ENCODE peak calls at places on chromosomes 16 and 17, in nine cellular contexts. R is naive thymus-derived CD4-positive, alpha-beta T cell; C is lower lobe of right lung; L is tibial nerve; J is transverse colon; S is A549; K is left lung; M is GM23248; G is esophagus muscularis mucosa. N is an unnamed sample. For H3K4me1, the result is how much of the 10 kb centered on the place peaks cover.

GRCh38 chr17:28946239-28946638 is 5.1 kb downstream of the PHF12 start:
- DNase-seq in R (no peak), C (no peak), L (no peak), J (no peak), S (no peak), K (no peak), M (peak), G (no peak), N (no peak)

GRCh38 chr17:27538156-27538955 is 82.1 kb downstream of the KSR1 start:
- DNase-seq in R (no peak), C (no peak), L (no peak), J (no peak), S (no peak), K (no peak), M (peak), G (no peak), N (no peak)

GRCh38 chr17:20066253-20066652 is 57.1 kb downstream of the SPECC1 start:
- DNase-seq in R (no peak), C (no peak), L (peak), J (no peak), S (peak), K (no peak), M (peak), G (no peak), N (no peak)

GRCh38 chr16:28202147-28202746 is 9.5 kb downstream of the XPO6 start:
- DNase-seq in R (no peak), C (no peak), L (no peak), J (no peak), S (no peak), K (no peak), M (no peak), G (no peak), N (no peak)

GRCh38 chr16:4134434-4134833 is 18.2 kb upstream of the ADCY9 start:
- DNase-seq in R (no peak), C (no peak), L (no peak), J (no peak), S (no peak), K (no peak), M (no peak), G (no peak), N (no peak)

GRCh38 chr17:81342700-81343070 is 47.6 kb upstream of the SLC38A10 start:
- DNase-seq in R (no peak), C (peak), L (no peak), J (no peak), S (no peak), K (peak), M (peak), G (no peak), N (no peak)

GRCh38 chr17:21019976-21020575 is 22.7 kb downstream of the USP22 start:
- DNase-seq in R (no peak), C (no peak), L (no peak), J (peak), S (no peak), K (no peak), M (peak), G (no peak), N (no peak)

GRCh38 chr17:9473716-9474115 is 101.9 kb downstream of the STX8 start:
- DNase-seq in R (no peak), C (no peak), L (no peak), J (no peak), S (no peak), K (no peak), M (peak), G (peak), N (no peak)

GRCh38 chr16:1381655-1382406 is 30.1 kb downstream of the GNPTG start:
- DNase-seq in R (no peak), C (no peak), L (no peak), J (no peak), S (no peak), K (no peak), M (no peak), G (no peak), N (no peak)

GRCh38 chr17:62986549-62986948 is 20.5 kb downstream of the TANC2 start:
- DNase-seq in R (no peak), C (no peak), L (no peak), J (no peak), S (no peak), K (no peak), M (no peak), G (no peak), N (no peak)

GRCh38 chr17:79160980-79161621 is 86.5 kb downstream of the ENGASE start:
- DNase-seq in R (peak), C (no peak), L (no peak), J (no peak), S (no peak), K (no peak), M (no peak), G (no peak), N (no peak)

GRCh38 chr17:42276609-42277341 is 584 bp upstream of the STAT5B start:
- DNase-seq in R (peak), C (peak), L (peak), J (peak), S (peak), K (peak), M (peak), G (no peak), N (no peak)

GRCh38 chr17:74853669-74854068 is 6.0 kb downstream of the GRIN2C start:
- DNase-seq in R (no peak), C (no peak), L (no peak), J (no peak), S (no peak), K (no peak), M (no peak), G (no peak), N (no peak)

GRCh38 chr17:65523411-65523810 is 38.0 kb downstream of the AXIN2 start:
- DNase-seq in R (peak), C (no peak), L (no peak), J (no peak), S (no peak), K (no peak), M (no peak), G (no peak), N (no peak)

GRCh38 chr16:69931631-69932030 is 19.5 kb upstream of the CLEC18A start:
- DNase-seq in R (no peak), C (peak), L (no peak), J (no peak), S (no peak), K (no peak), M (no peak), G (no peak), N (no peak)

GRCh38 chr16:3609895-3610697 is 1.3 kb downstream of the SLX4 start:
- DNase-seq in R (no peak), C (no peak), L (no peak), J (no peak), S (no peak), K (no peak), M (peak), G (no peak), N (no peak)

GRCh38 chr17:21528031-21528684 is 152.0 kb downstream of the KCNJ12 start:
- DNase-seq in R (no peak), C (no peak), L (no peak), J (no peak), S (no peak), K (no peak), M (no peak), G (no peak), N (no peak)

GRCh38 chr16:28930652-28931051 is 1.1 kb upstream of the CD19 start:
- DNase-seq in R (no peak), C (no peak), L (no peak), J (no peak), S (no peak), K (no peak), M (no peak), G (no peak), N (no peak)

GRCh38 chr17:81394831-81395599 is at the start of gene BAHCC1:
- DNase-seq in R (peak), C (peak), L (peak), J (peak), S (peak), K (peak), M (peak), G (peak), N (peak)

GRCh38 chr17:35559495-35559894 is 1.1 kb downstream of the SLFN14 start:
- DNase-seq in R (no peak), C (no peak), L (no peak), J (no peak), S (no peak), K (no peak), M (no peak), G (no peak), N (no peak)

GRCh38 chr16:50408001-50408400 is 39.2 kb upstream of the BRD7 start:
- DNase-seq in R (no peak), C (no peak), L (no peak), J (no peak), S (no peak), K (no peak), M (no peak), G (peak), N (no peak)

GRCh38 chr17:37117743-37118142 is 169.0 kb downstream of the AATF start:
- DNase-seq in R (no peak), C (no peak), L (no peak), J (no peak), S (no peak), K (no peak), M (no peak), G (no peak), N (no peak)

GRCh38 chr17:17682293-17682736 is 1.1 kb downstream of the RAI1 start:
- DNase-seq in R (no peak), C (peak), L (no peak), J (peak), S (peak), K (peak), M (peak), G (no peak), N (peak)

GRCh38 chr17:9937164-9937835 is 32.2 kb upstream of the RCVRN start:
- DNase-seq in R (no peak), C (peak), L (peak), J (peak), S (no peak), K (no peak), M (peak), G (no peak), N (no peak)

GRCh38 chr17:50348522-50349240 is 2.8 kb downstream of the XYLT2 start:
- DNase-seq in R (no peak), C (no peak), L (no peak), J (no peak), S (no peak), K (peak), M (peak), G (no peak), N (peak)

GRCh38 chr16:35573407-35573806 is 2114.0 kb downstream of the TP53TG3F start:
- DNase-seq in R (no peak), C (no peak), L (no peak), J (no peak), S (no peak), K (no peak), M (no peak), G (no peak), N (no peak)

GRCh38 chr16:3855142-3855541 is 25.4 kb downstream of the CREBBP start:
- DNase-seq in R (no peak), C (no peak), L (no peak), J (no peak), S (no peak), K (no peak), M (no peak), G (no peak), N (no peak)

GRCh38 chr17:20226814-20227482 is 217.8 kb downstream of the SPECC1 start:
- DNase-seq in R (peak), C (peak), L (peak), J (peak), S (peak), K (peak), M (peak), G (no peak), N (peak)

GRCh38 chr16:28038401-28038800 is 25.1 kb downstream of the GSG1L start:
- DNase-seq in R (no peak), C (no peak), L (no peak), J (no peak), S (no peak), K (no peak), M (no peak), G (no peak), N (no peak)

GRCh38 chr17:32281011-32281451 is 15.4 kb downstream of the RHBDL3 start:
- DNase-seq in R (no peak), C (peak), L (no peak), J (no peak), S (no peak), K (no peak), M (no peak), G (no peak), N (no peak)

GRCh38 chr17:50661348-50661747 is 26.7 kb downstream of the ABCC3 start:
- DNase-seq in R (no peak), C (no peak), L (no peak), J (no peak), S (no peak), K (no peak), M (peak), G (no peak), N (no peak)

GRCh38 chr17:56786989-56787482 is 46.7 kb downstream of the C17orf67 start:
- DNase-seq in R (no peak), C (peak), L (no peak), J (peak), S (peak), K (peak), M (peak), G (no peak), N (no peak)

GRCh38 chr16:4298761-4299522 is 16.9 kb upstream of the GLIS2 start:
- DNase-seq in R (no peak), C (peak), L (no peak), J (peak), S (peak), K (peak), M (peak), G (no peak), N (no peak)

GRCh38 chr17:19410875-19411291 is at the start of gene RNF112:
- DNase-seq in R (no peak), C (no peak), L (no peak), J (no peak), S (no peak), K (no peak), M (peak), G (no peak), N (no peak)

GRCh38 chr17:6231886-6232767 is 161.9 kb downstream of the WSCD1 start:
- DNase-seq in R (no peak), C (no peak), L (no peak), J (no peak), S (peak), K (no peak), M (no peak), G (no peak), N (no peak)

GRCh38 chr17:46026045-46026814 is 27.2 kb downstream of the STH start:
- DNase-seq in R (no peak), C (no peak), L (no peak), J (peak), S (no peak), K (no peak), M (no peak), G (no peak), N (no peak)

DNA sequence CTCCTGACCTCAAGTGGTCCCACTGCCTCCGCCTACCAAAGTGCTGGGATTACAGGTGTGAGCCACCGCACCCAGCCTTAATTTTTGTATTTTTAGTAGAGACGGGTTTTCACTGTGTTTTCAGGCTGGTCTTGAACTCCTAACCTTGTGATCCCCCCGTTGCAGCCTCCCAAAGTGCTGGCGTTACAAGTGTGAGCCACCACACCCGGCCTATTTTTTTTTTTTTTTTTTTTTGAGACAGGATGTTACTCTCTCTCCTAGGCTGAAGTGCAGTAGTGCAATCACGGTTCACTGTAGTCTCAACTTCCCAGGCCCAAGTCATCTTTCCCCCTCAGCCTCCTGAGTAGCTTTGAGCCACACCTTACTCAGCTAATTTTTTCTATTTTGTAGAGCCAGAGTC is 3.1 kb upstream of the SNX11 start:
- DNase-seq in R (no peak), C (no peak), L (no peak), J (no peak), S (no peak), K (no peak), M (no peak), G (no peak), N (no peak)
- H3K4me1 ChIP-seq in R (under half), C (under half), L (under half), J (under half), S (under half), K (under half), M (under half), G (under half), N (under half)

DNA sequence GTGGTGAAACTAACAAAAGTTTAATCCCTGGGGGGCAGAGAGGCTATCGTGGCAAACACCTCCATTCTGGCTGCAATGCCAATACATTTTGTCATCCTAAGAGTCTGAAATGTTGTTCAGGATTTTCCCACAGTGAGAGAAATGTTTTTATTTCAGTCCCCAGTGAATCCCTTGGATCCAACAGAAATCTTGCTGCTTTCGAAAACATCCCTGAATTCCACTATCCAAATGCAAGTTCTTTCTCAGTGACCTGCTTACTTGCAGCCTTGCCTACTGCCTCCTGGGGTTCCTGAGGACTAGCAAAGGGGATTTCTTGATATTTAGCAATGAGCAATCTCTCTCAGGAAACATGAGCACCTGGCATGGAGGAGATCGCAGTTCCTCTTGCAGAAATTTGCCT is 202.1 kb upstream of the IRX3 start:
- DNase-seq in R (no peak), C (no peak), L (no peak), J (no peak), S (no peak), K (no peak), M (no peak), G (no peak), N (no peak)
- H3K4me1 ChIP-seq in R (under half), C (under half), L (under half), J (under half), S (under half), K (under half), M (under half), G (under half), N (under half)

GRCh38 chr17:67646472-67646871 is 71.3 kb upstream of the NOL11 start:
- DNase-seq in R (no peak), C (no peak), L (no peak), J (no peak), S (no peak), K (no peak), M (no peak), G (no peak), N (no peak)
- H3K4me1 ChIP-seq in R (under half), C (under half), L (under half), J (under half), S (under half), K (under half), M (under half), G (under half), N (under half)

GRCh38 chr17:40519089-40519775 is 17.8 kb upstream of the TNS4 start:
- DNase-seq in R (no peak), C (no peak), L (no peak), J (no peak), S (no peak), K (peak), M (no peak), G (no peak), N (no peak)
- H3K4me1 ChIP-seq in R (under half), C (under half), L (under half), J (under half), S (half or more), K (under half), M (under half), G (under half), N (under half)